ENCODE peak calls at places on chromosomes 16 and 17, in eight cellular contexts. F is Panc1, H is GM23338, M is upper lobe of left lung, P is HepG2, O is HCT116, I is K562, Y is GM12878. K is an unnamed sample. For H3K4me1, the result is how much of the 10 kb centered on the place peaks cover.

GRCh38 chr17:7081341-7082062 is 1.5 kb upstream of the CLEC10A start:
- ATAC-seq in F (no peak), H (no peak), M (no peak), P (peak), O (no peak), I (no peak), Y (peak), K (no peak)

GRCh38 chr17:17511971-17512858 is 16.0 kb upstream of the RASD1 start:
- ATAC-seq in F (peak), H (no peak), M (peak), P (no peak), O (peak), I (no peak), Y (no peak), K (peak)

GRCh38 chr17:16936536-16937310 is 35.2 kb downstream of the TNFRSF13B start:
- ATAC-seq in F (no peak), H (no peak), M (no peak), P (no peak), O (no peak), I (no peak), Y (no peak), K (no peak)

GRCh38 chr17:83091257-83092141 is 12.1 kb downstream of the METRNL start:
- ATAC-seq in F (no peak), H (no peak), M (peak), P (peak), O (no peak), I (no peak), Y (no peak), K (peak)

GRCh38 chr17:76458580-76459490 is 5.9 kb upstream of the UBE2O start:
- ATAC-seq in F (peak), H (peak), M (peak), P (peak), O (peak), I (peak), Y (peak), K (no peak)

GRCh38 chr16:47499700-47500264 is 38.7 kb downstream of the PHKB start:
- ATAC-seq in F (no peak), H (no peak), M (no peak), P (peak), O (no peak), I (no peak), Y (peak), K (no peak)

GRCh38 chr17:41307647-41308046 is 1.5 kb downstream of the KRTAP16-1 start:
- ATAC-seq in F (no peak), H (no peak), M (peak), P (no peak), O (no peak), I (no peak), Y (no peak), K (no peak)

GRCh38 chr16:47966325-47966724 is 189.5 kb downstream of the ABCC12 start:
- ATAC-seq in F (no peak), H (no peak), M (no peak), P (no peak), O (no peak), I (no peak), Y (no peak), K (no peak)

GRCh38 chr16:65333298-65333697 is 211.4 kb upstream of the CDH11 start:
- ATAC-seq in F (no peak), H (no peak), M (no peak), P (no peak), O (no peak), I (no peak), Y (no peak), K (no peak)

GRCh38 chr16:65339062-65339461 is 217.2 kb upstream of the CDH11 start:
- ATAC-seq in F (no peak), H (no peak), M (no peak), P (no peak), O (no peak), I (no peak), Y (no peak), K (no peak)

GRCh38 chr16:65336169-65336568 is 214.3 kb upstream of the CDH11 start:
- ATAC-seq in F (no peak), H (no peak), M (no peak), P (no peak), O (no peak), I (no peak), Y (no peak), K (no peak)
- TF ChIP-seq POLR2AphosphoS5 in F (no peak), H (no peak), M (no peak), P (no peak), O (no peak), I (no peak), Y (no peak), K (no peak)

DNA sequence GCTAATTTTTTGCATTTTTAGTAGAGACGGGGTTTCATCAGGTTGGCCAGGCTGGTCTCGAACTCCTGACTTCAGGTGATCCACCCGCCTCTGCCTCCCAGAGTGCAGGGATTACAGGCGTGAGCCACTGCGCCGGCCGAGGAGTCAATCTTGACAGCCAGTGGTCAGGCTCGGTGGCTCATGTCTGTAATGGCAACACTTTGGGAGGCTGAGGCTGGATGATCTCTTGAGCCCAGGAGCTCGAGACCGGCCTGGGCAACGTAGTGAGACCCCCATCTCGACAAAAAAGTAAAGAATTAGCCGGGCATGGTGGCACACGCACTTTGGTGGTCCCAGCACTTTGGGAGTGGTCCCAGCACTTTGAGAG is 608 bp upstream of the PGS1 start:
- ATAC-seq in F (peak), H (no peak), M (no peak), P (no peak), O (peak), I (peak), Y (no peak), K (no peak)
- H3K4me1 ChIP-seq in F (under half), H (half or more), M (half or more), P (half or more), O (under half), I (under half), Y (under half), K (under half)

GRCh38 chr17:69339937-69340336 is 13.0 kb upstream of the ABCA5 start:
- ATAC-seq in F (no peak), H (no peak), M (no peak), P (no peak), O (no peak), I (no peak), Y (no peak), K (no peak)

GRCh38 chr17:69331746-69332145 is 4.8 kb upstream of the ABCA5 start:
- ATAC-seq in F (no peak), H (no peak), M (no peak), P (no peak), O (no peak), I (no peak), Y (no peak), K (no peak)

GRCh38 chr17:69336996-69337395 is 10.1 kb upstream of the ABCA5 start:
- ATAC-seq in F (no peak), H (no peak), M (no peak), P (no peak), O (no peak), I (no peak), Y (no peak), K (no peak)

GRCh38 chr17:69336580-69336979 is 9.6 kb upstream of the ABCA5 start:
- ATAC-seq in F (no peak), H (no peak), M (no peak), P (no peak), O (peak), I (no peak), Y (no peak), K (no peak)

DNA sequence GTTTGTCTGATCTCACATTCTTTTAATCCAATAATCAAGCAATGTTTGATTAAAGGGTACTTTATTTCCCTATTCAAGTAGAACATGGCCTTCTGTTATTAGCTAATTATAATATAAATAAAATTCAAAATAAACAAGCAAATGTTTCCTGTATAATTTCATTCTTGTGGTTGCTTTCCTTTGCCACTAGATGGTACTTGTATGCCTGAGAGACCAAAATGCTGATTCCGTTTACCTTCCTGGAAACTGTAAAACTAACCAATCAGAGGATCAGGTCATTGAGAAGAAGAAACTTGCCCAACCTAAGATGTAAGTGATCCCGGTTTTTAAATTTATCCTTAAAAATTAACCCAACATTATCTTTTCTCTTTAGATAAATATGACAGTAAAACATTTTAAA is 8.1 kb upstream of the ABCA5 start:
- ATAC-seq in F (no peak), H (peak), M (no peak), P (no peak), O (peak), I (peak), Y (peak), K (no peak)
- TF ChIP-seq POLR2AphosphoS5 in F (no peak), H (no peak), M (no peak), P (no peak), O (no peak), I (no peak), Y (no peak), K (no peak)

DNA sequence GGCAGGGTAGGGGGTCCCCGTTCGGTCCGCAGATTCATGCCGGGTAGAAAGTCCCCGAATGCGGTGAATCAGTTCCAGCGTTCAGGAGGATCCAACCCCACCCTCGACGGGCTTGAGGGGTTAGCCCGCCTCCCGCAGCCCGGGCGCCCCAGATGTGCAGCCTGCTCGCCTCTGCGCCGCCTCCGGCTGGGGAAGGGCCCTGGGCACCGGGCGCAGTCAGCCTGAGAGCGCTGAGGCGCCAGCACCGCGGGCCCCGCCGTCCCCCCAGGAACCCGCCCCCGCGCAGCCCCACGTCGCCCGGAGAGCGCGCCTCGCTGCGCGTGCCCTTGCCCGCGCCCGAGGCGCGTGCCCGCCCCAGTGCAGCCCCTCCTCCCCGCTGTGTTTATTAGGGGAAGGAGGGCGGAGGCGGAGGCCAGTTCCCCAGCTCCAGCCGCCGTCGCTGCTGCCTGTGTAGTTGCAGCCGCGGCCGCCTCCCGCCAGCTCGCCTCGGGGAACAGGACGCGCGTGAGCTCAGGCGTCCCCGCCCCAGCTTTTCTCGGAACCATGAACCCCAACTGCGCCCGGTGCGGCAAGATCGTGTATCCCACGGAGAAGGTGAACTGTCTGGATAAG is at the start of gene LASP1:
- ATAC-seq in F (peak), H (peak), M (peak), P (peak), O (peak), I (peak), Y (peak), K (peak)
- H3K4me1 ChIP-seq in F (under half), H (under half), M (half or more), P (under half), O (half or more), I (under half), Y (under half), K (under half)

DNA sequence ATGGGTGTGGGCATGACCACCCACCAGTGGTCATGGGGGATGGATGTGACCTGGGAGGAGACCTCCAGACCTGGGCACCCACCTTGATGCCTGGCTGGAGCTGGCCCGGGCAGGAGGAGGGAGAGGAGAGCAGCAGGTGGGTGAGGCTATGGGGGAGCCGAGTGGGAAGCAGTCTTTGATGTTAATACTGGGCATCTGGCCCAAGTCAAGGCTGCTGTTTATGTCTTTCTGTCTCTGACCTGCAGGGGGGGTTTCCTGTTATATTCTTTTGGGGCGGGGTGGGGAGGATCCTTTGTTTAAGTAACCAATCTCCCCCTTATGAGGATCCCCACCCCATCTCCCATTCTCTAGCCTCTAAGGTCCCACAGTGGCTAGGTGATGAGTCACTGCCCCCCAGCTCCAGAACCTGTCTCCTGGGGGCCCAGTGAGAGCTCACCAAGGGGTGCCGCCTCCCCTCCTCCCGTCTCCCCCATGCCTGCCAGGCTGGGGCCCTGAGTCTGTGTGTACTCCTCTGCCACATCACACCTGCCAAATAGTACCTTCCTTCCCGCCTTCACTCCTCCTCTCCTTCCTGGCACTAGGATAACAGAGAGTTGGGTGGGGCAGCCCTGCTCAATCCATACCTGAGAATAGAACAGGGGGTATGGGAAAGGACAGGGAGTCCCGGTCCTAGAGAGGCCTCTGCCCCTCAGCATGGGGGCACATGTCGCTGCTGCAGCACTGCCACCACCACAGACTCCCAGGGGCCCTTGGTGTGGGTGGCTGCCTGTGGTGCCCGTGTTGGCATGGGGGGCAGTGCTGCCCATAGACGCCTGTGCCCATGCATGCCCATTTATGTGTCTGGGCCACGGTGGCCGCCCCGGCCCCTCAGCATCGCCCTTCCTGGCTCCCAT is 7.2 kb downstream of the THRA start:
- ATAC-seq in F (peak), H (peak), M (peak), P (no peak), O (peak), I (peak), Y (peak), K (peak)
- TF ChIP-seq POLR2AphosphoS5 in F (no peak), H (no peak), M (peak), P (no peak), O (peak), I (no peak), Y (no peak), K (peak)

GRCh38 chr16:368388-369158 is 1.8 kb downstream of the MRPL28 start:
- ATAC-seq in F (no peak), H (no peak), M (no peak), P (no peak), O (no peak), I (no peak), Y (no peak), K (no peak)

GRCh38 chr16:369866-370436 is 387 bp downstream of the MRPL28 start:
- ATAC-seq in F (peak), H (peak), M (no peak), P (peak), O (peak), I (peak), Y (peak), K (no peak)

GRCh38 chr16:369275-369865 is 968 bp downstream of the MRPL28 start:
- ATAC-seq in F (no peak), H (no peak), M (no peak), P (no peak), O (no peak), I (peak), Y (no peak), K (no peak)

GRCh38 chr16:366476-366875 is 3.9 kb downstream of the MRPL28 start:
- ATAC-seq in F (no peak), H (no peak), M (no peak), P (no peak), O (no peak), I (no peak), Y (no peak), K (no peak)

GRCh38 chr16:367333-367903 is 2.9 kb downstream of the MRPL28 start:
- ATAC-seq in F (no peak), H (no peak), M (no peak), P (no peak), O (no peak), I (no peak), Y (no peak), K (no peak)
- H3K4me1 ChIP-seq in F (under half), H (under half), M (under half), P (half or more), O (under half), I (under half), Y (under half), K (under half)

GRCh38 chr16:86219655-86220445 is 290.5 kb upstream of the FOXF1 start:
- ATAC-seq in F (no peak), H (no peak), M (peak), P (no peak), O (no peak), I (no peak), Y (no peak), K (peak)
- TF ChIP-seq POLR2AphosphoS5 in F (no peak), H (no peak), M (no peak), P (no peak), O (no peak), I (no peak), Y (no peak), K (no peak)

DNA sequence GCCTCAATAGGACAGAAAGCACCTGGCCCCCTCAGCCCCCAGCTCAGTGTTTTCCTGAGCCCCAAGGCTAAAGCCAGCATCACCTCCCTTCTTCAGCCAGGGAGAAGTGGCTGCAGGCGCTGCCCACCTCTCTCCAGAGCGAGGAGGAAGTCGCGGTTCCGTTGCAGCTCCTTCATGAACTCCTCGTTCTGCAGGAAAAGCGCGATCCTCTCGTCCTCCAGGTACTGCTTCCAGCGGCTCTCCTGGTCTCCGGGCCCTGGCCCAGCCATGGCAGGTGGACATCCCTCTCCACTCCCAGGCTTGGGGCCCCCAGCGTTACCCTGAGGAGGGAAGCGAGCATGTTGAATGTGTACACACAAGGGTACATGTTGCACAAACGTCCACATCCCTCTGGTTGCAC is 22.7 kb upstream of the MRPS23 start:
- ATAC-seq in F (no peak), H (no peak), M (no peak), P (no peak), O (no peak), I (no peak), Y (no peak), K (no peak)
- H3K4me1 ChIP-seq in F (half or more), H (half or more), M (half or more), P (half or more), O (half or more), I (under half), Y (under half), K (half or more)

GRCh38 chr17:66676421-66676820 is 158.5 kb upstream of the CACNG5 start:
- ATAC-seq in F (peak), H (no peak), M (peak), P (peak), O (peak), I (no peak), Y (no peak), K (no peak)
- TF ChIP-seq POLR2AphosphoS5 in F (no peak), H (no peak), M (peak), P (no peak), O (peak), I (no peak), Y (no peak), K (no peak)

DNA sequence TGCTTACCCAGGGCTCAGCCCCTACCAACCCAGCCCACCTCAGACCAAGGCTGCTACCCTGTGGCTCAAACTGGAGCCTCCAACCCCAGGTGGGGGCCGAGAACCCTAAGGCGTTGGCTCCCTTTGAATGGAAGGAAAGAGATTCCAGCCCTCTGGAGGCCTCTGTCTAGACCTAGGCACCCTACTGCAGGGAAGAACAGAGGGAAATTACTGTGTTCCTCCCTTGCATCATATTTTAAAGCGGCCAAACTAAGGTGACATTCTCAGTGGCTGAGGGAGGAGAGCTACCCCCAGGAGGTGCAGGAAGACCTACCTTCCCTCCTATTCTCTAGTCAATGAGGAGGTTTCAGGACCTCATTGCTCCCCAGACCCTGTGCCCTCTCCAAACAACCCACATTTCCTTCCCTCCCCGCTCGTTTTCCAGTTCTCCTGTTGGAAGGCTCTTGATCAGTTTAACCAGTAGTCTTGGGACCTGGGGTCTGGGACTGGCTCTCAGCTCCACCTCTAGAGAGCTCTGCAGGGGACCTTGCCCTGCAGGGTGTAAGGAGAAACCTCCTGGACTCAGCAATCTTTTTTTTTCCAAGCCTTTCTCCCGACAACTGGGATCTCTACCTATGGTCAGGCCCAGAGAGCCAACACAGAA is 5.5 kb upstream of the HOXB8 start:
- ATAC-seq in F (peak), H (no peak), M (no peak), P (no peak), O (no peak), I (peak), Y (no peak), K (no peak)
- H3K4me1 ChIP-seq in F (half or more), H (under half), M (under half), P (under half), O (under half), I (under half), Y (under half), K (under half)

K was measured in gastroesophageal sphincter.